ENCODE peak calls at places on chromosome 4, in six cellular contexts. One of them, this sample, is unnamed.

GRCh38 chr4:114734581-114734980 is 136.0 kb downstream of the UGT8 start:
- DNase-seq in pancreas: no peak
- DNase-seq in GM23338: peak; percentile 80
- DNase-seq in body of pancreas: no peak
- DNase-seq in mesothelial cell of epicardium: no peak
- DNase-seq in adrenal gland: no peak
- DNase-seq in this sample: no peak

GRCh38 chr4:190020790-190021717 is 6.0 kb downstream of the FRG2 start:
- DNase-seq in pancreas: peak; percentile 63
- DNase-seq in GM23338: peak; percentile 92
- DNase-seq in body of pancreas: peak; percentile 62
- DNase-seq in mesothelial cell of epicardium: no peak
- DNase-seq in adrenal gland: peak; percentile 50
- DNase-seq in this sample: no peak

GRCh38 chr4:76726141-76726540 is 171.8 kb downstream of the SOWAHB start:
- DNase-seq in pancreas: no peak
- DNase-seq in GM23338: no peak
- DNase-seq in body of pancreas: no peak
- DNase-seq in mesothelial cell of epicardium: no peak
- DNase-seq in adrenal gland: no peak
- DNase-seq in this sample: no peak

GRCh38 chr4:94412019-94413017 is 39.4 kb upstream of the PDLIM5 start:
- DNase-seq in pancreas: peak; percentile 18
- DNase-seq in GM23338: no peak
- DNase-seq in body of pancreas: no peak
- DNase-seq in mesothelial cell of epicardium: no peak
- DNase-seq in adrenal gland: peak; percentile 27
- DNase-seq in this sample: no peak

GRCh38 chr4:112082954-112083586 is 62.2 kb upstream of the FAM241A start:
- DNase-seq in pancreas: no peak
- DNase-seq in GM23338: no peak
- DNase-seq in body of pancreas: no peak
- DNase-seq in mesothelial cell of epicardium: no peak
- DNase-seq in adrenal gland: no peak
- DNase-seq in this sample: peak; percentile 7

GRCh38 chr4:7802093-7802726 is 137.5 kb downstream of the AFAP1 start:
- DNase-seq in pancreas: no peak
- DNase-seq in GM23338: peak; percentile 89
- DNase-seq in body of pancreas: peak; percentile 78
- DNase-seq in mesothelial cell of epicardium: peak; percentile 79
- DNase-seq in adrenal gland: peak; percentile 71
- DNase-seq in this sample: no peak

GRCh38 chr4:36392049-36392448 is 110.6 kb downstream of the DTHD1 start:
- DNase-seq in pancreas: no peak
- DNase-seq in GM23338: no peak
- DNase-seq in body of pancreas: no peak
- DNase-seq in mesothelial cell of epicardium: no peak
- DNase-seq in adrenal gland: peak; percentile 11
- DNase-seq in this sample: no peak

GRCh38 chr4:40340034-40340433 is 4.9 kb downstream of the CHRNA9 start:
- DNase-seq in pancreas: no peak
- DNase-seq in GM23338: no peak
- DNase-seq in body of pancreas: no peak
- DNase-seq in mesothelial cell of epicardium: no peak
- DNase-seq in adrenal gland: no peak
- DNase-seq in this sample: no peak

GRCh38 chr4:176945314-176945713 is 152.6 kb upstream of the VEGFC start:
- DNase-seq in pancreas: no peak
- DNase-seq in GM23338: no peak
- DNase-seq in body of pancreas: no peak
- DNase-seq in mesothelial cell of epicardium: no peak
- DNase-seq in adrenal gland: no peak
- DNase-seq in this sample: no peak

GRCh38 chr4:101355767-101356702 is 8.7 kb upstream of the PPP3CA start:
- DNase-seq in pancreas: no peak
- DNase-seq in GM23338: no peak
- DNase-seq in body of pancreas: no peak
- DNase-seq in mesothelial cell of epicardium: no peak
- DNase-seq in adrenal gland: no peak
- DNase-seq in this sample: peak; percentile 70

GRCh38 chr4:20859097-20859781 is 159.0 kb downstream of the PACRGL start:
- DNase-seq in pancreas: no peak
- DNase-seq in GM23338: no peak
- DNase-seq in body of pancreas: no peak
- DNase-seq in mesothelial cell of epicardium: no peak
- DNase-seq in adrenal gland: no peak
- DNase-seq in this sample: no peak

GRCh38 chr4:157217708-157218107 is 2.8 kb upstream of the GRIA2 start:
- DNase-seq in pancreas: no peak
- DNase-seq in GM23338: peak; percentile 40
- DNase-seq in body of pancreas: no peak
- DNase-seq in mesothelial cell of epicardium: no peak
- DNase-seq in adrenal gland: no peak
- DNase-seq in this sample: no peak

GRCh38 chr4:86223472-86223871 is 136.4 kb downstream of the MAPK10 start:
- DNase-seq in pancreas: no peak
- DNase-seq in GM23338: peak; percentile 91
- DNase-seq in body of pancreas: no peak
- DNase-seq in mesothelial cell of epicardium: no peak
- DNase-seq in adrenal gland: no peak
- DNase-seq in this sample: no peak

GRCh38 chr4:94304365-94304971 is 38.2 kb downstream of the HPGDS start:
- DNase-seq in pancreas: no peak
- DNase-seq in GM23338: peak; percentile 52
- DNase-seq in body of pancreas: no peak
- DNase-seq in mesothelial cell of epicardium: no peak
- DNase-seq in adrenal gland: peak; percentile 14
- DNase-seq in this sample: peak; percentile 8

GRCh38 chr4:68575081-68575480 is 1.0 kb downstream of the UGT2B17 start:
- DNase-seq in pancreas: no peak
- DNase-seq in GM23338: no peak
- DNase-seq in body of pancreas: no peak
- DNase-seq in mesothelial cell of epicardium: no peak
- DNase-seq in adrenal gland: no peak
- DNase-seq in this sample: no peak

GRCh38 chr4:112648263-112649054 is 11.5 kb downstream of the LARP7 start:
- DNase-seq in pancreas: no peak
- DNase-seq in GM23338: peak; percentile 93
- DNase-seq in body of pancreas: no peak
- DNase-seq in mesothelial cell of epicardium: no peak
- DNase-seq in adrenal gland: no peak
- DNase-seq in this sample: no peak

GRCh38 chr4:39855909-39856512 is 121.7 kb downstream of the PDS5A start:
- DNase-seq in pancreas: no peak
- DNase-seq in GM23338: no peak
- DNase-seq in body of pancreas: no peak
- DNase-seq in mesothelial cell of epicardium: no peak
- DNase-seq in adrenal gland: no peak
- DNase-seq in this sample: no peak

GRCh38 chr4:75741027-75741426 is 16.6 kb downstream of the USO1 start:
- DNase-seq in pancreas: no peak
- DNase-seq in GM23338: no peak
- DNase-seq in body of pancreas: no peak
- DNase-seq in mesothelial cell of epicardium: no peak
- DNase-seq in adrenal gland: no peak
- DNase-seq in this sample: no peak

GRCh38 chr4:153393397-153393796 is 48.9 kb downstream of the MND1 start:
- DNase-seq in pancreas: no peak
- DNase-seq in GM23338: no peak
- DNase-seq in body of pancreas: no peak
- DNase-seq in mesothelial cell of epicardium: no peak
- DNase-seq in adrenal gland: peak; percentile 67
- DNase-seq in this sample: peak; percentile 57

GRCh38 chr4:46270986-46271596 is 118.8 kb downstream of the GABRA2 start:
- DNase-seq in pancreas: no peak
- DNase-seq in GM23338: peak; percentile 48
- DNase-seq in body of pancreas: no peak
- DNase-seq in mesothelial cell of epicardium: no peak
- DNase-seq in adrenal gland: no peak
- DNase-seq in this sample: no peak

GRCh38 chr4:111632752-111633151 is 512.5 kb upstream of the FAM241A start:
- DNase-seq in pancreas: no peak
- DNase-seq in GM23338: no peak
- DNase-seq in body of pancreas: no peak
- DNase-seq in mesothelial cell of epicardium: no peak
- DNase-seq in adrenal gland: no peak
- DNase-seq in this sample: no peak

GRCh38 chr4:168574581-168575295 is 77.9 kb downstream of the PALLD start:
- DNase-seq in pancreas: no peak
- DNase-seq in GM23338: no peak
- DNase-seq in body of pancreas: no peak
- DNase-seq in mesothelial cell of epicardium: no peak
- DNase-seq in adrenal gland: no peak
- DNase-seq in this sample: no peak

GRCh38 chr4:25792200-25792791 is 70.5 kb downstream of the SEL1L3 start:
- DNase-seq in pancreas: peak; percentile 75
- DNase-seq in GM23338: peak; percentile 71
- DNase-seq in body of pancreas: peak; percentile 77
- DNase-seq in mesothelial cell of epicardium: no peak
- DNase-seq in adrenal gland: peak; percentile 24
- DNase-seq in this sample: no peak

GRCh38 chr4:39528056-39528465 is 822 bp upstream of the UGDH start:
- DNase-seq in pancreas: peak; percentile 82
- DNase-seq in GM23338: no peak
- DNase-seq in body of pancreas: no peak
- DNase-seq in mesothelial cell of epicardium: no peak
- DNase-seq in adrenal gland: peak; percentile 83
- DNase-seq in this sample: peak; percentile 61

GRCh38 chr4:109826719-109827118 is 1.1 kb upstream of the RRH start:
- DNase-seq in pancreas: no peak
- DNase-seq in GM23338: peak; percentile 27
- DNase-seq in body of pancreas: no peak
- DNase-seq in mesothelial cell of epicardium: no peak
- DNase-seq in adrenal gland: no peak
- DNase-seq in this sample: no peak

GRCh38 chr4:910366-911091 is 21.6 kb downstream of the GAK start:
- DNase-seq in pancreas: no peak
- DNase-seq in GM23338: no peak
- DNase-seq in body of pancreas: no peak
- DNase-seq in mesothelial cell of epicardium: no peak
- DNase-seq in adrenal gland: no peak
- DNase-seq in this sample: no peak

GRCh38 chr4:152983221-152983620 is 47.1 kb downstream of the FHDC1 start:
- DNase-seq in pancreas: no peak
- DNase-seq in GM23338: peak; percentile 41
- DNase-seq in body of pancreas: no peak
- DNase-seq in mesothelial cell of epicardium: no peak
- DNase-seq in adrenal gland: no peak
- DNase-seq in this sample: no peak

GRCh38 chr4:139768366-139768765 is 102.7 kb downstream of the MGST2 start:
- DNase-seq in pancreas: no peak
- DNase-seq in GM23338: no peak
- DNase-seq in body of pancreas: no peak
- DNase-seq in mesothelial cell of epicardium: no peak
- DNase-seq in adrenal gland: no peak
- DNase-seq in this sample: no peak

GRCh38 chr4:145487626-145488025 is 6.0 kb downstream of the SMAD1 start:
- DNase-seq in pancreas: no peak
- DNase-seq in GM23338: no peak
- DNase-seq in body of pancreas: no peak
- DNase-seq in mesothelial cell of epicardium: no peak
- DNase-seq in adrenal gland: no peak
- DNase-seq in this sample: no peak

GRCh38 chr4:118012142-118012541 is 22.1 kb upstream of the NDST3 start:
- DNase-seq in pancreas: no peak
- DNase-seq in GM23338: peak; percentile 22
- DNase-seq in body of pancreas: no peak
- DNase-seq in mesothelial cell of epicardium: no peak
- DNase-seq in adrenal gland: no peak
- DNase-seq in this sample: no peak
- TF ChIP-seq CTCF in pancreas: no peak
- TF ChIP-seq CTCF in GM23338: peak; percentile 44
- TF ChIP-seq CTCF in body of pancreas: no peak
- TF ChIP-seq CTCF in mesothelial cell of epicardium: peak; percentile 42
- TF ChIP-seq CTCF in adrenal gland: no peak
- TF ChIP-seq CTCF in this sample: peak; percentile 1

DNA sequence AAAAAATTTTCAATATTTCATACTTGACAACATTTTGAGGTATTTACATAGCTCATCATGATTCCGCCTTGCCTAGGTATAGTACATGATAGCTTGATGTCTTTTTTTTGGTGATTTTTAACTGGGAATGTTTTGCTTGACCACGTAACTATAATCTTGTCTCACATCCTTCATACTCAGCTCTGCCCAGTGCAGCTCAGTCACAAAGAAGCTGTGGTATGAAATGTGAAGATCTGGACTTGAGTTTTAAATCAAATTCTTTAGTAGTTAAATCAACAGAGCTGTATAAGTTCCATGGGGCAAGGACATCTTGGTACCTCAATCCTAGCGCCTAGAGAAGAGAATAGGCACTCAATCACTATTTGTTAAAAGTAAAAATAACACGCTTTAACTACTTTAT is 276.3 kb upstream of the DKK2 start:
- DNase-seq in pancreas: no peak
- DNase-seq in GM23338: no peak
- DNase-seq in body of pancreas: no peak
- DNase-seq in mesothelial cell of epicardium: no peak
- DNase-seq in adrenal gland: no peak
- DNase-seq in this sample: no peak
- TF ChIP-seq CTCF in pancreas: no peak
- TF ChIP-seq CTCF in GM23338: no peak
- TF ChIP-seq CTCF in body of pancreas: no peak
- TF ChIP-seq CTCF in mesothelial cell of epicardium: no peak
- TF ChIP-seq CTCF in adrenal gland: no peak
- TF ChIP-seq CTCF in this sample: no peak

GRCh38 chr4:188975271-188975670 is 836.0 kb downstream of the TRIML1 start:
- DNase-seq in pancreas: no peak
- DNase-seq in GM23338: peak; percentile 5
- DNase-seq in body of pancreas: no peak
- DNase-seq in mesothelial cell of epicardium: no peak
- DNase-seq in adrenal gland: no peak
- DNase-seq in this sample: no peak

GRCh38 chr4:188976644-188977115 is 837.4 kb downstream of the TRIML1 start:
- DNase-seq in pancreas: no peak
- DNase-seq in GM23338: peak; percentile 84
- DNase-seq in body of pancreas: no peak
- DNase-seq in mesothelial cell of epicardium: no peak
- DNase-seq in adrenal gland: no peak
- DNase-seq in this sample: peak; percentile 32

GRCh38 chr4:188971125-188971524 is 831.9 kb downstream of the TRIML1 start:
- DNase-seq in pancreas: no peak
- DNase-seq in GM23338: peak; percentile 39
- DNase-seq in body of pancreas: no peak
- DNase-seq in mesothelial cell of epicardium: no peak
- DNase-seq in adrenal gland: no peak
- DNase-seq in this sample: no peak
- TF ChIP-seq CTCF in pancreas: no peak
- TF ChIP-seq CTCF in GM23338: peak; percentile 59
- TF ChIP-seq CTCF in body of pancreas: no peak
- TF ChIP-seq CTCF in mesothelial cell of epicardium: no peak
- TF ChIP-seq CTCF in adrenal gland: no peak
- TF ChIP-seq CTCF in this sample: peak; percentile 44

DNA sequence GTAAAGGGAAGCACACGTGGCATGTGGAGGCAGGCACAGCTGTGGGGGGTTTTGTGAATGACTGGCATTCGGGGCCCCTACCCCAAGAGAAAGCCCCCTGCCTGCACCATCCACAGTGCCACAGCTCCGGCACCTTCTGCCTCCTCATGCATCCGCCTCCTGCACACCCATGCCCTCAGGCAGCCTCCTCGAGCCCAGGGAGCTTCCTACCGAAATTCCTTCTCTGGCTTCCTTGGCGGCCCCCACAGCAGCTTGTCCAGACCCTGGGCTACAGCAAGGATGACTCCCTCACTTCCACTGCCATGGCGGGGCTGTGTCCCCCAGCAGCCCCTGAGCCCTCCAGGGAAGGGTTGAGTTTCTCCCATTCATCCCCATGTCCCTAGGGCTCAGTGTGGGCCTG is 99.9 kb downstream of the WFS1 start:
- DNase-seq in pancreas: no peak
- DNase-seq in GM23338: no peak
- DNase-seq in body of pancreas: no peak
- DNase-seq in mesothelial cell of epicardium: no peak
- DNase-seq in adrenal gland: no peak
- DNase-seq in this sample: no peak
- TF ChIP-seq CTCF in pancreas: no peak
- TF ChIP-seq CTCF in GM23338: no peak
- TF ChIP-seq CTCF in body of pancreas: no peak
- TF ChIP-seq CTCF in mesothelial cell of epicardium: no peak
- TF ChIP-seq CTCF in adrenal gland: no peak
- TF ChIP-seq CTCF in this sample: no peak